ENCODE peak calls at places on chromosomes 4 and X, in eight cellular contexts. One of them, this sample, is unnamed.
A peak's percentile ranks its signal among the peaks of the same experiment; 100 is the strongest.

GRCh38 chr4:107823870-107824366 is 814 bp upstream of the SGMS2 start:
- DNase-seq in germinal center: no peak
- DNase-seq in HT-29: peak; percentile 46
- DNase-seq in cardiac muscle cell: peak; percentile 5
- DNase-seq in adipocyte: no peak
- DNase-seq in SW480: no peak
- DNase-seq in NCI-H2029: no peak
- DNase-seq in activated CD4-positive, alpha-beta memory T cell treated with anti-CD3 and anti-CD28 coated beads for 36 hours: no peak
- DNase-seq in this sample: no peak

GRCh38 chr4:24912252-24913098 is at the start of gene CCDC149:
- DNase-seq in germinal center: peak; percentile 71
- DNase-seq in HT-29: no peak
- DNase-seq in cardiac muscle cell: peak; percentile 83
- DNase-seq in adipocyte: peak; percentile 87
- DNase-seq in SW480: peak; percentile 50
- DNase-seq in NCI-H2029: peak; percentile 86
- DNase-seq in activated CD4-positive, alpha-beta memory T cell treated with anti-CD3 and anti-CD28 coated beads for 36 hours: no peak
- DNase-seq in this sample: peak; percentile 82

GRCh38 chrX:24647257-24648058 is at the start of gene PCYT1B:
- DNase-seq in germinal center: peak; percentile 51
- DNase-seq in HT-29: no peak
- DNase-seq in cardiac muscle cell: peak; percentile 96
- DNase-seq in adipocyte: peak; percentile 86
- DNase-seq in SW480: peak; percentile 29
- DNase-seq in NCI-H2029: peak; percentile 35
- DNase-seq in activated CD4-positive, alpha-beta memory T cell treated with anti-CD3 and anti-CD28 coated beads for 36 hours: peak; percentile 71
- DNase-seq in this sample: no peak

GRCh38 chr4:176788971-176789370 is 3.8 kb downstream of the VEGFC start:
- DNase-seq in germinal center: no peak
- DNase-seq in HT-29: no peak
- DNase-seq in cardiac muscle cell: no peak
- DNase-seq in adipocyte: no peak
- DNase-seq in SW480: no peak
- DNase-seq in NCI-H2029: no peak
- DNase-seq in activated CD4-positive, alpha-beta memory T cell treated with anti-CD3 and anti-CD28 coated beads for 36 hours: no peak
- DNase-seq in this sample: no peak

GRCh38 chr4:54276633-54277426 is 47.7 kb downstream of the PDGFRA start:
- DNase-seq in germinal center: no peak
- DNase-seq in HT-29: no peak
- DNase-seq in cardiac muscle cell: no peak
- DNase-seq in adipocyte: no peak
- DNase-seq in SW480: no peak
- DNase-seq in NCI-H2029: no peak
- DNase-seq in activated CD4-positive, alpha-beta memory T cell treated with anti-CD3 and anti-CD28 coated beads for 36 hours: peak; percentile 9
- DNase-seq in this sample: no peak

GRCh38 chr4:183758006-183758734 is 99.1 kb downstream of the TRAPPC11 start:
- DNase-seq in germinal center: no peak
- DNase-seq in HT-29: no peak
- DNase-seq in cardiac muscle cell: no peak
- DNase-seq in adipocyte: no peak
- DNase-seq in SW480: no peak
- DNase-seq in NCI-H2029: peak; percentile 7
- DNase-seq in activated CD4-positive, alpha-beta memory T cell treated with anti-CD3 and anti-CD28 coated beads for 36 hours: no peak
- DNase-seq in this sample: peak; percentile 77

GRCh38 chrX:73940893-73941470 is 363.0 kb upstream of the ZCCHC13 start:
- DNase-seq in germinal center: no peak
- DNase-seq in HT-29: no peak
- DNase-seq in cardiac muscle cell: no peak
- DNase-seq in adipocyte: no peak
- DNase-seq in SW480: no peak
- DNase-seq in NCI-H2029: no peak
- DNase-seq in activated CD4-positive, alpha-beta memory T cell treated with anti-CD3 and anti-CD28 coated beads for 36 hours: no peak
- DNase-seq in this sample: no peak

GRCh38 chrX:12693754-12694153 is 97.5 kb upstream of the PRPS2 start:
- DNase-seq in germinal center: no peak
- DNase-seq in HT-29: no peak
- DNase-seq in cardiac muscle cell: no peak
- DNase-seq in adipocyte: no peak
- DNase-seq in SW480: no peak
- DNase-seq in NCI-H2029: no peak
- DNase-seq in activated CD4-positive, alpha-beta memory T cell treated with anti-CD3 and anti-CD28 coated beads for 36 hours: no peak
- DNase-seq in this sample: no peak

GRCh38 chrX:65838674-65839073 is 171.2 kb downstream of the MSN start:
- DNase-seq in germinal center: no peak
- DNase-seq in HT-29: no peak
- DNase-seq in cardiac muscle cell: no peak
- DNase-seq in adipocyte: no peak
- DNase-seq in SW480: no peak
- DNase-seq in NCI-H2029: no peak
- DNase-seq in activated CD4-positive, alpha-beta memory T cell treated with anti-CD3 and anti-CD28 coated beads for 36 hours: no peak
- DNase-seq in this sample: no peak

GRCh38 chrX:153474718-153475117 is 4.3 kb upstream of the HAUS7 start:
- DNase-seq in germinal center: peak; percentile 10
- DNase-seq in HT-29: no peak
- DNase-seq in cardiac muscle cell: no peak
- DNase-seq in adipocyte: peak; percentile 75
- DNase-seq in SW480: no peak
- DNase-seq in NCI-H2029: peak; percentile 33
- DNase-seq in activated CD4-positive, alpha-beta memory T cell treated with anti-CD3 and anti-CD28 coated beads for 36 hours: peak; percentile 58
- DNase-seq in this sample: no peak

GRCh38 chr4:167587361-167587760 is 353.1 kb upstream of the SPOCK3 start:
- DNase-seq in germinal center: no peak
- DNase-seq in HT-29: no peak
- DNase-seq in cardiac muscle cell: no peak
- DNase-seq in adipocyte: no peak
- DNase-seq in SW480: no peak
- DNase-seq in NCI-H2029: no peak
- DNase-seq in activated CD4-positive, alpha-beta memory T cell treated with anti-CD3 and anti-CD28 coated beads for 36 hours: no peak
- DNase-seq in this sample: no peak

GRCh38 chr4:118904935-118905334 is 16.3 kb downstream of the SYNPO2 start:
- DNase-seq in germinal center: no peak
- DNase-seq in HT-29: no peak
- DNase-seq in cardiac muscle cell: no peak
- DNase-seq in adipocyte: peak; percentile 29
- DNase-seq in SW480: no peak
- DNase-seq in NCI-H2029: no peak
- DNase-seq in activated CD4-positive, alpha-beta memory T cell treated with anti-CD3 and anti-CD28 coated beads for 36 hours: no peak
- DNase-seq in this sample: no peak

GRCh38 chr4:108080752-108081151 is 88.0 kb downstream of the LEF1 start:
- DNase-seq in germinal center: no peak
- DNase-seq in HT-29: no peak
- DNase-seq in cardiac muscle cell: no peak
- DNase-seq in adipocyte: no peak
- DNase-seq in SW480: no peak
- DNase-seq in NCI-H2029: no peak
- DNase-seq in activated CD4-positive, alpha-beta memory T cell treated with anti-CD3 and anti-CD28 coated beads for 36 hours: peak; percentile 58
- DNase-seq in this sample: no peak

GRCh38 chrX:3520987-3521875 is 174.8 kb upstream of the MXRA5 start:
- DNase-seq in germinal center: no peak
- DNase-seq in HT-29: no peak
- DNase-seq in cardiac muscle cell: no peak
- DNase-seq in adipocyte: peak; percentile 60
- DNase-seq in SW480: no peak
- DNase-seq in NCI-H2029: no peak
- DNase-seq in activated CD4-positive, alpha-beta memory T cell treated with anti-CD3 and anti-CD28 coated beads for 36 hours: no peak
- DNase-seq in this sample: no peak

GRCh38 chr4:93384897-93385296 is 443.7 kb upstream of the ATOH1 start:
- DNase-seq in germinal center: no peak
- DNase-seq in HT-29: no peak
- DNase-seq in cardiac muscle cell: no peak
- DNase-seq in adipocyte: peak; percentile 49
- DNase-seq in SW480: no peak
- DNase-seq in NCI-H2029: no peak
- DNase-seq in activated CD4-positive, alpha-beta memory T cell treated with anti-CD3 and anti-CD28 coated beads for 36 hours: no peak
- DNase-seq in this sample: no peak

GRCh38 chr4:185920691-185921260 is 108.8 kb upstream of the SORBS2 start:
- DNase-seq in germinal center: no peak
- DNase-seq in HT-29: no peak
- DNase-seq in cardiac muscle cell: peak; percentile 68
- DNase-seq in adipocyte: no peak
- DNase-seq in SW480: no peak
- DNase-seq in NCI-H2029: no peak
- DNase-seq in activated CD4-positive, alpha-beta memory T cell treated with anti-CD3 and anti-CD28 coated beads for 36 hours: no peak
- DNase-seq in this sample: no peak

GRCh38 chrX:5979338-5979737 is 249.3 kb downstream of the NLGN4X start:
- DNase-seq in germinal center: no peak
- DNase-seq in HT-29: no peak
- DNase-seq in cardiac muscle cell: no peak
- DNase-seq in adipocyte: no peak
- DNase-seq in SW480: no peak
- DNase-seq in NCI-H2029: no peak
- DNase-seq in activated CD4-positive, alpha-beta memory T cell treated with anti-CD3 and anti-CD28 coated beads for 36 hours: no peak
- DNase-seq in this sample: no peak

GRCh38 chr4:102517753-102518152 is 16.6 kb downstream of the NFKB1 start:
- DNase-seq in germinal center: no peak
- DNase-seq in HT-29: no peak
- DNase-seq in cardiac muscle cell: no peak
- DNase-seq in adipocyte: no peak
- DNase-seq in SW480: no peak
- DNase-seq in NCI-H2029: no peak
- DNase-seq in activated CD4-positive, alpha-beta memory T cell treated with anti-CD3 and anti-CD28 coated beads for 36 hours: no peak
- DNase-seq in this sample: no peak

GRCh38 chr4:1030559-1030958 is 19.1 kb downstream of the FGFRL1 start:
- DNase-seq in germinal center: no peak
- DNase-seq in HT-29: peak; percentile 23
- DNase-seq in cardiac muscle cell: no peak
- DNase-seq in adipocyte: no peak
- DNase-seq in SW480: peak; percentile 77
- DNase-seq in NCI-H2029: no peak
- DNase-seq in activated CD4-positive, alpha-beta memory T cell treated with anti-CD3 and anti-CD28 coated beads for 36 hours: no peak
- DNase-seq in this sample: no peak

GRCh38 chr4:43331226-43332078 is 438.9 kb downstream of the GRXCR1 start:
- DNase-seq in germinal center: no peak
- DNase-seq in HT-29: no peak
- DNase-seq in cardiac muscle cell: no peak
- DNase-seq in adipocyte: peak; percentile 3
- DNase-seq in SW480: no peak
- DNase-seq in NCI-H2029: no peak
- DNase-seq in activated CD4-positive, alpha-beta memory T cell treated with anti-CD3 and anti-CD28 coated beads for 36 hours: no peak
- DNase-seq in this sample: no peak

GRCh38 chrX:154732421-154733071 is 18.3 kb downstream of the GAB3 start:
- DNase-seq in germinal center: no peak
- DNase-seq in HT-29: no peak
- DNase-seq in cardiac muscle cell: no peak
- DNase-seq in adipocyte: peak; percentile 46
- DNase-seq in SW480: no peak
- DNase-seq in NCI-H2029: no peak
- DNase-seq in activated CD4-positive, alpha-beta memory T cell treated with anti-CD3 and anti-CD28 coated beads for 36 hours: peak; percentile 20
- DNase-seq in this sample: no peak

GRCh38 chr4:182297659-182298058 is 54.5 kb downstream of the TENM3 start:
- DNase-seq in germinal center: no peak
- DNase-seq in HT-29: no peak
- DNase-seq in cardiac muscle cell: no peak
- DNase-seq in adipocyte: peak; percentile 18
- DNase-seq in SW480: no peak
- DNase-seq in NCI-H2029: no peak
- DNase-seq in activated CD4-positive, alpha-beta memory T cell treated with anti-CD3 and anti-CD28 coated beads for 36 hours: no peak
- DNase-seq in this sample: no peak

GRCh38 chrX:101488796-101489195 is 3.5 kb downstream of the ARMCX4 start:
- DNase-seq in germinal center: no peak
- DNase-seq in HT-29: no peak
- DNase-seq in cardiac muscle cell: no peak
- DNase-seq in adipocyte: no peak
- DNase-seq in SW480: no peak
- DNase-seq in NCI-H2029: no peak
- DNase-seq in activated CD4-positive, alpha-beta memory T cell treated with anti-CD3 and anti-CD28 coated beads for 36 hours: no peak
- DNase-seq in this sample: no peak

GRCh38 chr4:3307060-3307459 is 14.2 kb downstream of the RGS12 start:
- DNase-seq in germinal center: no peak
- DNase-seq in HT-29: no peak
- DNase-seq in cardiac muscle cell: no peak
- DNase-seq in adipocyte: no peak
- DNase-seq in SW480: no peak
- DNase-seq in NCI-H2029: peak; percentile 39
- DNase-seq in activated CD4-positive, alpha-beta memory T cell treated with anti-CD3 and anti-CD28 coated beads for 36 hours: no peak
- DNase-seq in this sample: no peak

GRCh38 chr4:55321707-55322264 is 24.3 kb upstream of the SRD5A3 start:
- DNase-seq in germinal center: no peak
- DNase-seq in HT-29: peak; percentile 93
- DNase-seq in cardiac muscle cell: peak; percentile 91
- DNase-seq in adipocyte: peak; percentile 94
- DNase-seq in SW480: peak; percentile 68
- DNase-seq in NCI-H2029: peak; percentile 76
- DNase-seq in activated CD4-positive, alpha-beta memory T cell treated with anti-CD3 and anti-CD28 coated beads for 36 hours: peak; percentile 72
- DNase-seq in this sample: peak; percentile 65

GRCh38 chrX:23813808-23814207 is 30.8 kb downstream of the SAT1 start:
- DNase-seq in germinal center: no peak
- DNase-seq in HT-29: no peak
- DNase-seq in cardiac muscle cell: no peak
- DNase-seq in adipocyte: no peak
- DNase-seq in SW480: no peak
- DNase-seq in NCI-H2029: no peak
- DNase-seq in activated CD4-positive, alpha-beta memory T cell treated with anti-CD3 and anti-CD28 coated beads for 36 hours: no peak
- DNase-seq in this sample: no peak

GRCh38 chrX:110317079-110317819 is 636 bp downstream of the AMMECR1 start:
- DNase-seq in germinal center: peak; percentile 28
- DNase-seq in HT-29: peak; percentile 22
- DNase-seq in cardiac muscle cell: peak; percentile 51
- DNase-seq in adipocyte: peak; percentile 49
- DNase-seq in SW480: peak; percentile 39
- DNase-seq in NCI-H2029: no peak
- DNase-seq in activated CD4-positive, alpha-beta memory T cell treated with anti-CD3 and anti-CD28 coated beads for 36 hours: peak; percentile 46
- DNase-seq in this sample: no peak

GRCh38 chrX:47175588-47175980 is 18.0 kb upstream of the UBA1 start:
- DNase-seq in germinal center: no peak
- DNase-seq in HT-29: no peak
- DNase-seq in cardiac muscle cell: no peak
- DNase-seq in adipocyte: no peak
- DNase-seq in SW480: no peak
- DNase-seq in NCI-H2029: no peak
- DNase-seq in activated CD4-positive, alpha-beta memory T cell treated with anti-CD3 and anti-CD28 coated beads for 36 hours: no peak
- DNase-seq in this sample: no peak

GRCh38 chr4:105626846-105627245 is 74.4 kb downstream of the ARHGEF38 start:
- DNase-seq in germinal center: no peak
- DNase-seq in HT-29: peak; percentile 7
- DNase-seq in cardiac muscle cell: no peak
- DNase-seq in adipocyte: no peak
- DNase-seq in SW480: no peak
- DNase-seq in NCI-H2029: no peak
- DNase-seq in activated CD4-positive, alpha-beta memory T cell treated with anti-CD3 and anti-CD28 coated beads for 36 hours: no peak
- DNase-seq in this sample: no peak

GRCh38 chrX:88982183-88982582 is 235.2 kb downstream of the CPXCR1 start:
- DNase-seq in germinal center: no peak
- DNase-seq in HT-29: no peak
- DNase-seq in cardiac muscle cell: no peak
- DNase-seq in adipocyte: no peak
- DNase-seq in SW480: no peak
- DNase-seq in NCI-H2029: no peak
- DNase-seq in activated CD4-positive, alpha-beta memory T cell treated with anti-CD3 and anti-CD28 coated beads for 36 hours: no peak
- DNase-seq in this sample: no peak

GRCh38 chrX:43822015-43822414 is 60.2 kb downstream of the MAOB start:
- DNase-seq in germinal center: no peak
- DNase-seq in HT-29: no peak
- DNase-seq in cardiac muscle cell: no peak
- DNase-seq in adipocyte: peak; percentile 27
- DNase-seq in SW480: no peak
- DNase-seq in NCI-H2029: no peak
- DNase-seq in activated CD4-positive, alpha-beta memory T cell treated with anti-CD3 and anti-CD28 coated beads for 36 hours: no peak
- DNase-seq in this sample: no peak

GRCh38 chrX:103063191-103063845 is 653 bp downstream of the BEX1 start:
- DNase-seq in germinal center: no peak
- DNase-seq in HT-29: no peak
- DNase-seq in cardiac muscle cell: peak; percentile 61
- DNase-seq in adipocyte: peak; percentile 56
- DNase-seq in SW480: no peak
- DNase-seq in NCI-H2029: peak; percentile 42
- DNase-seq in activated CD4-positive, alpha-beta memory T cell treated with anti-CD3 and anti-CD28 coated beads for 36 hours: peak; percentile 9
- DNase-seq in this sample: no peak

GRCh38 chr4:186845137-186845842 is 121.6 kb upstream of the FAT1 start:
- DNase-seq in germinal center: no peak
- DNase-seq in HT-29: peak; percentile 77
- DNase-seq in cardiac muscle cell: no peak
- DNase-seq in adipocyte: peak; percentile 75
- DNase-seq in SW480: peak; percentile 54
- DNase-seq in NCI-H2029: no peak
- DNase-seq in activated CD4-positive, alpha-beta memory T cell treated with anti-CD3 and anti-CD28 coated beads for 36 hours: no peak
- DNase-seq in this sample: no peak

GRCh38 chr4:47838445-47838844 is 578 bp upstream of the CORIN start:
- DNase-seq in germinal center: no peak
- DNase-seq in HT-29: peak; percentile 19
- DNase-seq in cardiac muscle cell: peak; percentile 36
- DNase-seq in adipocyte: no peak
- DNase-seq in SW480: peak; percentile 6
- DNase-seq in NCI-H2029: no peak
- DNase-seq in activated CD4-positive, alpha-beta memory T cell treated with anti-CD3 and anti-CD28 coated beads for 36 hours: no peak
- DNase-seq in this sample: no peak

This sample was measured in LNCaP clone FGC.